ENCODE peak calls at places on chromosomes 12 and 14, in ten cellular contexts. H is Peyer's patch, V is tibial nerve, X is ascending aorta, S is osteoblast, I is cardiac muscle cell, C is uterus, F is fibroblast of lung, N is heart right ventricle, P is kidney. L is an unnamed sample. For H3K4me1, the result is how much of the 10 kb centered on the place peaks cover.

GRCh38 chr12:96720363-96720705 is 186.7 kb upstream of the NEDD1 start:
- DNase-seq in H (no peak), V (no peak), X (no peak), S (no peak), I (no peak), C (no peak), F (no peak), N (no peak), P (no peak), L (peak)

GRCh38 chr12:96864335-96864734 is 42.7 kb upstream of the NEDD1 start:
- DNase-seq in H (no peak), V (no peak), X (no peak), S (no peak), I (no peak), C (no peak), F (no peak), N (no peak), P (no peak), L (no peak)

GRCh38 chr12:41142376-41142775 is 45.7 kb upstream of the PDZRN4 start:
- DNase-seq in H (no peak), V (no peak), X (no peak), S (no peak), I (no peak), C (no peak), F (no peak), N (no peak), P (no peak), L (no peak)

GRCh38 chr12:64097346-64098105 is 124.6 kb downstream of the KICS2 start:
- DNase-seq in H (no peak), V (no peak), X (no peak), S (no peak), I (no peak), C (no peak), F (peak), N (no peak), P (no peak), L (no peak)

GRCh38 chr12:100127766-100128508 is 14.7 kb downstream of the BLTP3B start:
- DNase-seq in H (no peak), V (no peak), X (no peak), S (no peak), I (no peak), C (peak), F (peak), N (no peak), P (no peak), L (no peak)

GRCh38 chr14:76091036-76091435 is 60.7 kb upstream of the GPATCH2L start:
- DNase-seq in H (no peak), V (peak), X (no peak), S (peak), I (no peak), C (peak), F (no peak), N (peak), P (no peak), L (no peak)

GRCh38 chr14:50082308-50082742 is 34.0 kb downstream of the VCPKMT start:
- DNase-seq in H (no peak), V (no peak), X (no peak), S (no peak), I (no peak), C (no peak), F (no peak), N (no peak), P (peak), L (no peak)

GRCh38 chr12:49564241-49565118 is 3.5 kb downstream of the MCRS1 start:
- DNase-seq in H (peak), V (no peak), X (no peak), S (no peak), I (no peak), C (no peak), F (no peak), N (no peak), P (peak), L (no peak)

GRCh38 chr12:50057000-50057841 is at the start of gene ASIC1:
- DNase-seq in H (peak), V (peak), X (no peak), S (peak), I (peak), C (peak), F (peak), N (peak), P (peak), L (peak)

GRCh38 chr14:92105845-92106094 is 612 bp downstream of the ATXN3 start:
- DNase-seq in H (peak), V (peak), X (no peak), S (no peak), I (peak), C (peak), F (peak), N (peak), P (peak), L (peak)

GRCh38 chr14:21557084-21557901 is 22.6 kb downstream of the OR10G3 start:
- DNase-seq in H (no peak), V (peak), X (no peak), S (no peak), I (peak), C (peak), F (peak), N (peak), P (peak), L (peak)

GRCh38 chr14:35400707-35401421 is 3.7 kb downstream of the NFKBIA start:
- DNase-seq in H (no peak), V (no peak), X (no peak), S (no peak), I (no peak), C (no peak), F (no peak), N (no peak), P (no peak), L (no peak)

GRCh38 chr14:96085369-96085768 is 46.2 kb downstream of the C14orf132 start:
- DNase-seq in H (no peak), V (no peak), X (no peak), S (peak), I (no peak), C (no peak), F (peak), N (no peak), P (no peak), L (no peak)

GRCh38 chr12:24222968-24223367 is 273.5 kb upstream of the SOX5 start:
- DNase-seq in H (no peak), V (no peak), X (no peak), S (no peak), I (no peak), C (no peak), F (peak), N (no peak), P (no peak), L (no peak)

GRCh38 chr14:65321370-65321875 is 91.1 kb upstream of the FUT8 start:
- DNase-seq in H (no peak), V (no peak), X (no peak), S (no peak), I (no peak), C (no peak), F (no peak), N (no peak), P (no peak), L (no peak)

GRCh38 chr12:59004466-59004865 is 84.2 kb upstream of the LRIG3 start:
- DNase-seq in H (no peak), V (no peak), X (no peak), S (no peak), I (no peak), C (no peak), F (no peak), N (no peak), P (no peak), L (no peak)

GRCh38 chr12:100845095-100845494 is 50.5 kb downstream of the ANO4 start:
- DNase-seq in H (no peak), V (no peak), X (no peak), S (no peak), I (no peak), C (no peak), F (peak), N (no peak), P (no peak), L (no peak)

GRCh38 chr14:51776102-51776894 is 84.1 kb upstream of the GNG2 start:
- DNase-seq in H (peak), V (peak), X (no peak), S (peak), I (peak), C (peak), F (peak), N (peak), P (no peak), L (no peak)

GRCh38 chr14:88452231-88452630 is 66.8 kb downstream of the SPATA7 start:
- DNase-seq in H (no peak), V (no peak), X (no peak), S (no peak), I (no peak), C (no peak), F (no peak), N (no peak), P (no peak), L (no peak)

DNA sequence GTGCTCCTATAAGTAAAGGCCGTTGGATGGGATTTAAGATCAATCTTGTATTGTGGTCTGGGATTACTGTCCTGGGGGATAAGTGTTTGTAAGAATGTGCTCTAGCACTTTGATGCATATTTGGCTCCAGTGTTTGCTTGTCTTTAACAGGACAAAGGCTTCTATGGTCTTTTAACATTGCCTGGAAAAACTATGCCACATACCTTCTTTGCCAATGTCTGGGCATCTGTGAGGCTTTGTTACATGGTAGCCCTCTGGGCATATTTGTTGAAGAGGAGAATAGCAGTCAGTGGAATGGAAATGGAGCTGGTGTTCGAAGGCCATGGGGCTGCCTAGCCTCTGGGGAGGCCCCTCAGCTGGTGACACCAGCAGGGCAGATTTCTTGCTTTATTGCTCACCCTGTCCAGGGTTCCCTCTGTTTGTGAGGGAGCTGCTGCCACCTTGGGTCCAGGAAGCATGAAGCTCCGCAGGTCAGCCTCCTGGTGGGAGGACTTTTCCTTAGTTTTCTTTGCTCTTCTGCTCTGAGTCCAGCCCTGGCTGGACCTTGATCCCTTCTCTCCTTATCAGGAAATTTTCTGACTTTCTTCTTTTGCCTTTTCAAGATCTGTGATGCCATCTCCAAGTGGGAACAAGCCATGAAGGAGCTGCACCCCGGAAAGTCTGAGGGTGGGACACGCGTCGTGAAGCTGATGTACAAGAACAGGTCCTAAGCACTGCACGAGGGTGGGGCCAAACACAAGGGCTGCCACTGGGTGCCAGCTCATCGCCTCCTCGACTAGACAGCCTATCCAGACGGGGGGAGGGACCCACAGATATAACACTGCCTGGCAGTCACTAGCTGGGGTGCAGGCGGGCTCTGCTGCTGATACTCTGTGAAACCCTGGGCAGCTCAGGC is 19.5 kb downstream of the PIGH start:
- DNase-seq in H (peak), V (no peak), X (no peak), S (no peak), I (no peak), C (no peak), F (no peak), N (no peak), P (no peak), L (no peak)
- TF ChIP-seq CTCF in H (no peak), V (no peak), X (no peak), S (no peak), I (no peak), C (no peak), F (no peak), N (no peak), P (no peak), L (no peak)

GRCh38 chr12:53489242-53489915 is 9.9 kb downstream of the MAP3K12 start:
- DNase-seq in H (no peak), V (no peak), X (no peak), S (no peak), I (no peak), C (no peak), F (no peak), N (no peak), P (no peak), L (no peak)

GRCh38 chr12:53492830-53493609 is 6.2 kb downstream of the MAP3K12 start:
- DNase-seq in H (peak), V (peak), X (peak), S (peak), I (peak), C (peak), F (peak), N (peak), P (peak), L (peak)

GRCh38 chr12:53493610-53494391 is 5.5 kb downstream of the MAP3K12 start:
- DNase-seq in H (no peak), V (no peak), X (no peak), S (no peak), I (peak), C (peak), F (no peak), N (no peak), P (peak), L (no peak)

GRCh38 chr12:53495903-53496751 is 3.1 kb downstream of the MAP3K12 start:
- DNase-seq in H (no peak), V (peak), X (no peak), S (peak), I (peak), C (peak), F (peak), N (no peak), P (peak), L (no peak)

DNA sequence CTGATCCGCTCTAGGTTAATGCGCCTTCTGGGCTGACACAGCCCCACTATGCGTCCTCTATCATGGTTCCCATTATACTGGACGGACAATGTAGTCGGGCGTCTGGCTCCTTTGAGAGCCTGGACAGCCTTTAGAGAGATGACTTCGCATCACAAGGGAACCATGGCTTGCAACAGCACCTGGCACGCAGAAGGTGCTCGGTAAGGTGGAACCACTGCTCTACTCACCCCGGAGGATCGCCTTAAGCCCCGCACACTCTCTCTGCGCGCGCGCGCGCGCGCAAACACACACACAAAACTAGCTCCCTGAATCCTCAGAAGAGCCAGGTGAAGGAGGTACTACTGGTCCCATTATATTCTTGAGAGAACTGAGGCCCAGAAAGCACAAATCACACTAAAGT is 7.1 kb downstream of the MAP3K12 start:
- DNase-seq in H (no peak), V (no peak), X (no peak), S (no peak), I (peak), C (peak), F (no peak), N (no peak), P (peak), L (no peak)
- H3K4me3 ChIP-seq in H (peak), V (peak), X (peak), S (peak), I (peak), C (no peak), F (peak), N (peak), P (peak), L (peak)

GRCh38 chr14:69695664-69696527 is 71.0 kb upstream of the SRSF5 start:
- DNase-seq in H (no peak), V (no peak), X (no peak), S (no peak), I (peak), C (no peak), F (peak), N (no peak), P (no peak), L (no peak)
- H3K4me1 ChIP-seq in H (under half), V (under half), X (under half), S (under half), I (half or more), C (under half), F (under half), N (half or more), P (half or more), L (half or more)

DNA sequence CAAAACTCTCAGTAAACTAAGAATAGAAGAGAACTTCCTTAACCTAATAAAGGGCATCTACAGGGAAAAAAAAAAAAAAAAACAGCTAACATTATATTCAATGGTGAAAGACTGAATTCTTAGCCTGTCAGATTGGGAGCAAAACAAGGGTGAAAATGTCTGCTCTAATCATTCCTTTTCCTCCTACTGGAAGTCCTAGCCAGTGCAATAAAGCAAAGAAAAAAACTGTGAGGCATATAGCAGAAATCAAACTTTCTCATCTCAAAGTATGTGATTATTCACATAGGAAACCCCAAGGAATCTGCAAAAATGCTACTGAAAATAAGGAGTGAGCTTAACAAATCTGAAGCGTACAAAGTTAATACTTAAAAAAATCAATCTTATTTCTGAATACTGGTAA is 170.7 kb downstream of the NUAK1 start:
- DNase-seq in H (no peak), V (no peak), X (no peak), S (no peak), I (no peak), C (no peak), F (no peak), N (no peak), P (no peak), L (no peak)
- TF ChIP-seq CTCF in H (no peak), V (no peak), X (no peak), S (no peak), I (no peak), C (no peak), F (no peak), N (no peak), P (no peak), L (no peak)